ENCODE peak calls at places on chromosomes 11 and 22, in nine cellular contexts. U is GM23338, R is Panc1, C is gastrocnemius medialis, O is BE2C, I is astrocyte of the spinal cord, Y is mucosa of descending colon, V is cardiac fibroblast, X is epithelial cell of esophagus. E is an unnamed sample.

GRCh38 chr11:119025099-119025473 is 5.6 kb downstream of the SLC37A4 start:
- DNase-seq in U (no peak), R (no peak), C (no peak), O (no peak), I (no peak), Y (no peak), V (no peak), X (no peak), E (no peak)

GRCh38 chr11:109423114-109423859 is 1.3 kb downstream of the C11orf87 start:
- DNase-seq in U (peak), R (no peak), C (no peak), O (peak), I (peak), Y (no peak), V (peak), X (no peak), E (no peak)

GRCh38 chr11:73393011-73393380 is 16.8 kb downstream of the RELT start:
- DNase-seq in U (no peak), R (no peak), C (no peak), O (no peak), I (no peak), Y (peak), V (no peak), X (no peak), E (no peak)

GRCh38 chr11:103202048-103202651 is 92.9 kb downstream of the DYNC2H1 start:
- DNase-seq in U (peak), R (no peak), C (no peak), O (no peak), I (peak), Y (no peak), V (peak), X (peak), E (peak)

GRCh38 chr11:69531071-69531716 is 49.7 kb downstream of the LINC01488 start:
- DNase-seq in U (no peak), R (no peak), C (no peak), O (no peak), I (no peak), Y (no peak), V (no peak), X (no peak), E (no peak)

GRCh38 chr11:122673706-122674105 is 18.2 kb downstream of the UBASH3B start:
- DNase-seq in U (no peak), R (no peak), C (no peak), O (no peak), I (no peak), Y (no peak), V (peak), X (peak), E (no peak)

GRCh38 chr11:36300651-36301050 is 4.6 kb downstream of the PRR5L start:
- DNase-seq in U (no peak), R (no peak), C (no peak), O (no peak), I (peak), Y (peak), V (peak), X (no peak), E (no peak)

GRCh38 chr22:17300926-17301325 is 68.3 kb upstream of the CECR2 start:
- DNase-seq in U (no peak), R (no peak), C (no peak), O (no peak), I (no peak), Y (no peak), V (no peak), X (no peak), E (no peak)

GRCh38 chr22:27996529-27996925 is 77.5 kb upstream of the PITPNB start:
- DNase-seq in U (no peak), R (no peak), C (no peak), O (no peak), I (no peak), Y (no peak), V (no peak), X (no peak), E (no peak)

GRCh38 chr11:2290351-2290841 is 11.3 kb downstream of the C11orf21 start:
- DNase-seq in U (no peak), R (no peak), C (no peak), O (no peak), I (no peak), Y (no peak), V (no peak), X (no peak), E (no peak)

GRCh38 chr11:13036235-13036634 is 27.1 kb downstream of the RASSF10 start:
- DNase-seq in U (no peak), R (no peak), C (no peak), O (no peak), I (no peak), Y (no peak), V (no peak), X (no peak), E (no peak)

GRCh38 chr11:106152824-106153223 is 75.4 kb downstream of the AASDHPPT start:
- DNase-seq in U (no peak), R (no peak), C (no peak), O (no peak), I (peak), Y (no peak), V (no peak), X (peak), E (peak)

GRCh38 chr11:33719587-33719986 is 16.6 kb downstream of the CD59 start:
- DNase-seq in U (no peak), R (no peak), C (no peak), O (no peak), I (no peak), Y (no peak), V (no peak), X (peak), E (no peak)

GRCh38 chr11:30585067-30585891 is 874 bp downstream of the MPPED2 start:
- DNase-seq in U (peak), R (no peak), C (no peak), O (no peak), I (no peak), Y (peak), V (no peak), X (no peak), E (no peak)

GRCh38 chr11:34860034-34860433 is 56.1 kb downstream of the APIP start:
- DNase-seq in U (no peak), R (no peak), C (peak), O (no peak), I (no peak), Y (no peak), V (no peak), X (peak), E (peak)

GRCh38 chr11:60625262-60625661 is 74.2 kb upstream of the MS4A8 start:
- DNase-seq in U (peak), R (no peak), C (no peak), O (peak), I (peak), Y (no peak), V (peak), X (peak), E (peak)

GRCh38 chr11:73856001-73856663 is 20.5 kb downstream of the COA4 start:
- DNase-seq in U (no peak), R (no peak), C (no peak), O (peak), I (no peak), Y (no peak), V (no peak), X (no peak), E (no peak)

GRCh38 chr11:74988541-74989268 is at the start of gene NEU3:
- DNase-seq in U (peak), R (peak), C (peak), O (peak), I (peak), Y (peak), V (peak), X (peak), E (peak)

GRCh38 chr11:65791719-65792213 is 4.9 kb downstream of the OVOL1 start:
- DNase-seq in U (no peak), R (no peak), C (no peak), O (no peak), I (no peak), Y (peak), V (no peak), X (peak), E (no peak)

GRCh38 chr11:132187814-132188213 is 817.4 kb downstream of the NTM start:
- DNase-seq in U (no peak), R (no peak), C (no peak), O (no peak), I (peak), Y (no peak), V (peak), X (peak), E (no peak)

DNA sequence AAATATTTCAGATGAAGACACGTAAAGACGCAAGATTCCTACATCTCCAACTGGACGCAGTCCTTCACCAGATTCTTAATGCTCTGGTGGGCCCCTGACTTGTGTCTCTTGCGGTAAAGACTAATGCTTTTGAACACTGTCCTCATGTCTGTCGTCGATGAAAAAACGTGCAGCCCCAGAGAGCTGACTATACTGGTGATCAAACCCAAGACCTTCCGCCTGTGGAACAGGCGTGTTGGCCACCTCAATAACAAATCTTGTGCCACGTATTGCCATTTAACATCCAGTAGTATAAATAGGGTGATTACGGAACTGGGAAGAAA is 45.5 kb downstream of the OR4D9 start:
- DNase-seq in U (peak), R (no peak), C (no peak), O (no peak), I (no peak), Y (no peak), V (no peak), X (peak), E (no peak)
- H3K4me3 ChIP-seq in U (peak), R (peak), C (peak), O (peak), I (peak), Y (no peak), V (peak), X (peak), E (no peak)

GRCh38 chr11:117095301-117096139 is 2.7 kb downstream of the SIK3 start:
- DNase-seq in U (no peak), R (no peak), C (no peak), O (no peak), I (no peak), Y (no peak), V (peak), X (peak), E (peak)
- H3K4me3 ChIP-seq in U (peak), R (peak), C (no peak), O (peak), I (no peak), Y (no peak), V (no peak), X (no peak), E (no peak)

DNA sequence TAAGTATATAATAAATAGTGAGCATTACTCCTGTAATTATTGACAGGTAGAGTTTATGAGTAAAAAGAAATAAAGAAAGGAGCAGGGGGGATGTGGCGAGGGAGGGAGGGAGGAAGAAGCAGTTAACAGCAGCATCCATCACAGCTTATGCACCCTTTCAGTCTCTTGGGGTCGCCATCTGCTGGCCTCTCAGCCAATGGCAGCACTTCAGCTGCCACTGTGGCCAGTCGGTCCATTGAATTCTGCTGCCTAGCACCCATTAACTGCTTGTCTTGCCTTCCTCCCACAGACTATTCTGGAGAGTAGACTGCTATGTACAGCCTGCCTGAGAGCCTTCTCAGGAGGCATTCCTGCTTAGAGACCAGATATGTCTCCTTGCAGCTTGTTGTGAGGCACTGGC is 388.3 kb downstream of the TENM4 start:
- DNase-seq in U (peak), R (no peak), C (no peak), O (peak), I (peak), Y (no peak), V (peak), X (peak), E (no peak)
- H3K4me3 ChIP-seq in U (no peak), R (no peak), C (no peak), O (no peak), I (no peak), Y (no peak), V (no peak), X (no peak), E (no peak)

GRCh38 chr11:57237204-57237681 is at the start of gene APLNR:
- DNase-seq in U (no peak), R (no peak), C (no peak), O (no peak), I (no peak), Y (no peak), V (no peak), X (no peak), E (no peak)
- H3K4me3 ChIP-seq in U (no peak), R (no peak), C (peak), O (no peak), I (no peak), Y (no peak), V (no peak), X (no peak), E (no peak)

GRCh38 chr11:68041617-68042218 is 2.9 kb downstream of the TCIRG1 start:
- DNase-seq in U (no peak), R (no peak), C (no peak), O (no peak), I (no peak), Y (no peak), V (no peak), X (no peak), E (no peak)

GRCh38 chr11:68040121-68040956 is 1.5 kb downstream of the TCIRG1 start:
- DNase-seq in U (peak), R (no peak), C (no peak), O (peak), I (peak), Y (peak), V (peak), X (peak), E (peak)

GRCh38 chr11:68039526-68040086 is 781 bp downstream of the TCIRG1 start:
- DNase-seq in U (peak), R (no peak), C (no peak), O (peak), I (no peak), Y (no peak), V (no peak), X (no peak), E (no peak)

GRCh38 chr11:68042219-68043028 is 3.6 kb downstream of the TCIRG1 start:
- DNase-seq in U (no peak), R (no peak), C (no peak), O (peak), I (no peak), Y (no peak), V (no peak), X (no peak), E (no peak)

GRCh38 chr11:68040957-68041591 is 2.2 kb downstream of the TCIRG1 start:
- DNase-seq in U (no peak), R (no peak), C (no peak), O (peak), I (no peak), Y (no peak), V (no peak), X (no peak), E (no peak)
- H3K4me3 ChIP-seq in U (no peak), R (peak), C (peak), O (peak), I (peak), Y (no peak), V (peak), X (peak), E (peak)

GRCh38 chr22:37321288-37321687 is 39.0 kb downstream of the CYTH4 start:
- DNase-seq in U (no peak), R (no peak), C (no peak), O (no peak), I (no peak), Y (no peak), V (no peak), X (peak), E (peak)

GRCh38 chr22:37328017-37328416 is 45.7 kb downstream of the CYTH4 start:
- DNase-seq in U (no peak), R (no peak), C (no peak), O (no peak), I (peak), Y (no peak), V (peak), X (peak), E (peak)

GRCh38 chr22:37324340-37325023 is 42.2 kb downstream of the CYTH4 start:
- DNase-seq in U (peak), R (no peak), C (no peak), O (no peak), I (no peak), Y (no peak), V (no peak), X (no peak), E (no peak)

GRCh38 chr22:37326726-37327125 is 44.4 kb downstream of the CYTH4 start:
- DNase-seq in U (no peak), R (no peak), C (no peak), O (no peak), I (no peak), Y (no peak), V (no peak), X (peak), E (peak)

DNA sequence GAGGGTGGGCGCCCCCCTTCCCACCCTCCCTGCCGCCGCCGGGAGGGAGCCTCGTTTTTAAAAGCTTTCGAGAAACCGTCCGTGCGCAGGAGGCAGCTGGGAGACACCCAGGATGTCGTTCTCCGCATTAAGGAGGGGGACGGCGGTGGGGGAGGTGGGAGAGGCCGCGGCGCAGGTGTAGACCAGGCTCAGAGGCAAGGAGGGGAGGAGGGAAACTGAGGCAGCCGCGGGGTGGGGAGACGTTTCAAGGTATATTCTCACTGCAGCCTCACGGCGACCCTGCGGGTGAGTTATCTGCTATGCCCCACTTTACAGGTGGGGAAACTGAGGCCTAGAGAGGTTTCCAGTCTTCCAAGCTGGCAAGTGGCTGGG is 42.7 kb downstream of the CYTH4 start:
- DNase-seq in U (no peak), R (no peak), C (no peak), O (no peak), I (no peak), Y (no peak), V (no peak), X (no peak), E (no peak)
- H3K4me3 ChIP-seq in U (peak), R (no peak), C (no peak), O (no peak), I (peak), Y (no peak), V (no peak), X (no peak), E (peak)

GRCh38 chr22:35727436-35727835 is 9.8 kb downstream of the APOL5 start:
- DNase-seq in U (no peak), R (no peak), C (peak), O (peak), I (no peak), Y (no peak), V (peak), X (no peak), E (no peak)

GRCh38 chr22:35728639-35729308 is 11.1 kb downstream of the APOL5 start:
- DNase-seq in U (no peak), R (no peak), C (no peak), O (no peak), I (no peak), Y (peak), V (no peak), X (peak), E (peak)

GRCh38 chr22:35726933-35727332 is 9.3 kb downstream of the APOL5 start:
- DNase-seq in U (no peak), R (no peak), C (no peak), O (no peak), I (no peak), Y (no peak), V (no peak), X (no peak), E (no peak)

GRCh38 chr22:35731321-35731720 is 13.6 kb downstream of the APOL5 start:
- DNase-seq in U (no peak), R (no peak), C (no peak), O (no peak), I (no peak), Y (no peak), V (no peak), X (no peak), E (no peak)

DNA sequence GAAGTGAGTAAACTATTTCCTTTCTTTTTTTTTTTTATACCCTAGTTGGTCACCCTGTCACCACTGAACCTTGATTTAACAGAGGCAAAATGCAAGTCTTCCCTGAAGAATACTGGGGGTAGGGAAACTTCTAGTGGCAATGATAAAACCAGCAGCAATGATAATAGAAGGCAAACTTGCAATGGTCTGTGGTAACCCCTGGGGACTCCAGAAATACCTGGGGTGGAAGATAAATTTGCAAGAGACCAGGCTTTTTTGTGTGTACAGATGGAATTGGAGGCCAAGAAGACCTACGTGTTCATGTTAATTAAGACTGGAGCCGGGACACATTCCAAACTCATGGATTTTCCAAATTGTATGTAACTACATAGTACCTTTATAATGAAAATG is 11.6 kb downstream of the APOL5 start:
- DNase-seq in U (no peak), R (no peak), C (no peak), O (no peak), I (no peak), Y (no peak), V (no peak), X (no peak), E (no peak)
- H3K4me3 ChIP-seq in U (no peak), R (no peak), C (no peak), O (no peak), I (no peak), Y (no peak), V (no peak), X (no peak), E (no peak)